ENCODE peak calls at places on chromosomes 16 and 17, in ten cellular contexts. F is PC-3, R is stomach, A is IMR-90, M is sigmoid colon, E is thyroid gland, S is mesenchymal stem cell, W is esophagus squamous epithelium, N is heart right ventricle, T is cardiac muscle cell. Y is an unnamed sample.
A peak's percentile ranks its signal among the peaks of the same experiment; 100 is the strongest.

GRCh38 chr17:7139400-7139799 is 24.8 kb upstream of the ASGR2 start:
- DNase-seq in F (no peak), R (no peak), E (no peak), T (no peak), W (no peak), N (no peak), S (no peak), M (no peak), A (no peak), Y (no peak)

GRCh38 chr17:39663688-39664580 is 1.2 kb upstream of the TCAP start:
- DNase-seq in W (no peak), S (peak; percentile 58), F (no peak), E (no peak), M (no peak), N (no peak), T (peak; percentile 27), R (peak; percentile 66), A (no peak), Y (no peak)

GRCh38 chr17:46809110-46809571 is 9.4 kb downstream of the WNT3 start:
- DNase-seq in N (no peak), E (no peak), S (no peak), T (no peak), F (no peak), A (no peak), R (no peak), M (no peak), W (no peak), Y (no peak)

GRCh38 chr16:89845417-89845816 is 17.1 kb downstream of the SPIRE2 start:
- DNase-seq in W (no peak), A (no peak), N (no peak), T (no peak), F (no peak), M (no peak), S (no peak), R (no peak), E (no peak), Y (no peak)

GRCh38 chr17:73595068-73595865 is 49.0 kb downstream of the SDK2 start:
- DNase-seq in T (peak; percentile 26), W (no peak), A (no peak), N (peak; percentile 17), E (peak; percentile 20), M (no peak), S (peak; percentile 64), F (no peak), R (peak; percentile 31), Y (peak; percentile 25)

GRCh38 chr16:69411064-69411985 is 13.1 kb upstream of the CYB5B start:
- DNase-seq in R (no peak), F (no peak), S (no peak), T (no peak), M (no peak), A (no peak), E (no peak), W (no peak), N (no peak), Y (no peak)

GRCh38 chr17:80986816-80987480 is 4.7 kb upstream of the CHMP6 start:
- DNase-seq in E (no peak), T (no peak), N (no peak), F (no peak), M (no peak), W (no peak), S (no peak), R (no peak), A (no peak), Y (peak; percentile 69)

GRCh38 chr16:63998-64913 is 8.2 kb downstream of the RHBDF1 start:
- DNase-seq in R (peak; percentile 47), A (no peak), W (no peak), S (no peak), N (no peak), F (no peak), T (no peak), M (peak; percentile 55), E (peak; percentile 88), Y (peak; percentile 46)

GRCh38 chr16:78666318-78666717 is 566.9 kb downstream of the WWOX start:
- DNase-seq in S (no peak), E (no peak), N (no peak), R (no peak), F (no peak), M (no peak), A (no peak), T (no peak), W (no peak), Y (no peak)

GRCh38 chr16:52741386-52741785 is 194.4 kb upstream of the TOX3 start:
- DNase-seq in M (no peak), S (no peak), E (no peak), T (no peak), F (no peak), A (no peak), R (no peak), N (no peak), W (no peak), Y (no peak)

GRCh38 chr17:42548070-42548837 is 4.5 kb upstream of the HSD17B1 start:
- DNase-seq in A (no peak), N (no peak), R (peak; percentile 94), E (peak; percentile 93), T (peak; percentile 60), W (no peak), S (peak; percentile 53), F (peak; percentile 81), M (no peak), Y (no peak)

GRCh38 chr16:78503501-78504110 is 404.2 kb downstream of the WWOX start:
- DNase-seq in A (peak; percentile 11), N (peak; percentile 79), E (peak; percentile 40), R (peak; percentile 61), T (peak; percentile 82), S (peak; percentile 71), M (peak; percentile 79), W (no peak), F (peak; percentile 35), Y (no peak)

GRCh38 chr16:80994451-80994850 is 12.2 kb downstream of the CMC2 start:
- DNase-seq in W (no peak), E (no peak), A (peak; percentile 39), R (no peak), S (no peak), F (peak; percentile 25), N (no peak), T (peak; percentile 27), M (no peak), Y (no peak)

DNA sequence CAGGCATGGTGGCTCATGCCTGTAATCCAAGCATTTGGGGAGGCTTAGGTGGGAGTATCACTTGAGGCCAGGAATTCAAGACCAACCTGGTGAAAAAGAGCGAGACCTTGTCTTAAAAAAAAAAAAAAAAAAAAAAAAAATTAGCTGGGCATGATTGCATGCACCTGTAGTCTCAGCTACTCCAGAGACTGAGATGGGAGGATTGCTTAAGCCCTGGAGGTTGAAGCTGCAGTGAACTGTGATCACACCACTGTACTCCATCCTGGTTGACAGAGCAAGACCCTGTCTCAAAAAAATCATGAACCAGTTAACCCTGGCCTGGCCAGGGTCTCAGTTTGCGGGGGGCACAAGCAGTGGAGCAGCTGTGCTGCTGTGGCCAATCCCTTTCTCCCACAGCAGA is 48.5 kb downstream of the LDHD start:
- DNase-seq in S (no peak), M (no peak), T (no peak), A (no peak), N (no peak), E (no peak), R (no peak), F (no peak), W (no peak), Y (no peak)
- H3K4me1 ChIP-seq in S (peaks cover 9% of the 10 kb centered on the region), M (peaks cover 42% of the 10 kb centered on the region), T (no peaks in the 10 kb centered on the region), A (peaks cover 10% of the 10 kb centered on the region), N (peaks cover 47% of the 10 kb centered on the region), E (peaks cover 51% of the 10 kb centered on the region), R (peaks cover 61% of the 10 kb centered on the region), F (peaks cover 35% of the 10 kb centered on the region), W (peaks cover 32% of the 10 kb centered on the region), Y (peaks cover 45% of the 10 kb centered on the region)

DNA sequence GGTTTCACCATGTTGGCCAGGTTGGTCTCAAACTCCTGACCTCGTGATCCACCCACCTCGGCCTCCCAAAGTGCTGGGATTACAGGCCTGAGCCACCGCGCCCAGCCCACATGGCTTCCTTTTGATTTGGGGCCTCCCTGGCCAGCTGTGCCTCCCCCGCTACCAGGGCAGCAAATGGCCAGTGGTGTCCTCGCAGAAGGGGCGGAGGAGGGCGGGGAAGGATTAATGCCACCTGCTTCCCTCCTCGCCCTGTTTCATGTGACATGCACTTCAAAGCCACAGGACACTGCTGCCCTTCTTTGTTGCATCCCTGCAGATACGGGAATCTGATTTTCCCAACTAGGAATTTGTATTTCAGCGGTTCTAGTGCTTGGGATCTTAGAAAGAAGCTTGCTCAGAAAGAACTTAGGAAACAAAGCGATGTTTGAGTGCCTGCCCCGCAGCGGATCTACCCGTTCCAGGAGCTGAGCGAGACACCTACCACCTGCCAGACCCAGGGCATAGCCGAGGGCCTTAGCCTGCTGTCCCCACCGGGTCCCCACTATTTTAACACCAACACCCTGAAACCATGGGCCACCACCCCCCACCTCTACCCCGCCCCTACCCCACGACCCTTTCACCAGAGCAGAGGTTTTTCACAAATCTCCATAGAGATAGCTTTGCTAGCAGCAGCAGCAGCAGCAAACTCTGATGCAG is 37.7 kb upstream of the CCDC182 start:
- DNase-seq in T (no peak), W (no peak), R (no peak), F (no peak), N (no peak), M (no peak), S (no peak), E (no peak), A (no peak), Y (no peak)
- H3K4me3 ChIP-seq in T (no peak overlapping the region), W (no peak overlapping the region), R (peak overlapping the region; percentile 10), F (no peak overlapping the region), N (peak overlapping the region; percentile 25), M (no peak overlapping the region), S (no peak overlapping the region), E (no peak overlapping the region), A (no peak overlapping the region), Y (peak overlapping the region; percentile 52)

DNA sequence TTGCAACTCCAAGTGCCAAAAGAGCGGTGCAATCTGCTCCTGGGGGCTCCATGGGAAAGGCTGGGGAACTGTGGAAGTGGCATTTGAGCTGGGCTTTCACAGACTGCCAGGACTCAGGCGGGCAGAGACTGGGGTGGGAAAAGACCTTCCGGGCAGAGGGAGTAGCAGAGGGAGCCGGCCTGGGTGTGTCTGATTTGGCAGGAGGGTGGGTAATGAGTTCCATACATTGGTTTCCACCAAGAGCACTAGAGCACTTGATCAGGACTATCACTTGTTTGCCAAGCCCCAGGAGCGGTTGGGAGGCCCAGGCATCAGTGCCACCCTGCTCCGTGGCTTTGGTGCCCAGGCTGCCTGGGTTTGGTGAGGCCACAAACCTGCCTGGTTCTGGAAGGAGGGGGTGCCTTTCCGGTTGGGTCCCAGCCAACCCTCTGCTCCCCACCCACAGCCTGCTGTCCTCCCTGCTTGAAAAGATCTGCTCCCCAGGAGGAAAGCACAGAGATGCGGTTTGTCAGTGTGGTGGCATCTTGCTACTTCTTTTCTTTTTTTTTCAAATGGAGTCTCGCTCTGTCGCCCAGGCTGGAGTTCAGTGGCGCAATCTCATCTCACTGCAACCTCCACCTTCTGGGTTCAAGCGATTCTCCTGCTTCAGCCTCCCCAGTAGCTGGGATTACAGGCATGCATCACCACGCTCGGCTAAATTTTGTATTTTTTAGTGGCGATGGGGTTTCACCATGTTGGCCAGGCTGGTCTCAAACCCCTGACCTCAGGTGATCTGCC is 3.5 kb upstream of the TRIM47 start:
- DNase-seq in S (no peak), M (no peak), T (no peak), W (no peak), N (no peak), A (no peak), F (no peak), E (no peak), R (no peak), Y (no peak)
- H3K27ac ChIP-seq in S (no peak overlapping the region), M (no peak overlapping the region), T (no peak overlapping the region), W (peak overlapping the region; percentile 58), N (no peak overlapping the region), A (no peak overlapping the region), F (no peak overlapping the region), E (no peak overlapping the region), R (no peak overlapping the region), Y (no peak overlapping the region)

DNA sequence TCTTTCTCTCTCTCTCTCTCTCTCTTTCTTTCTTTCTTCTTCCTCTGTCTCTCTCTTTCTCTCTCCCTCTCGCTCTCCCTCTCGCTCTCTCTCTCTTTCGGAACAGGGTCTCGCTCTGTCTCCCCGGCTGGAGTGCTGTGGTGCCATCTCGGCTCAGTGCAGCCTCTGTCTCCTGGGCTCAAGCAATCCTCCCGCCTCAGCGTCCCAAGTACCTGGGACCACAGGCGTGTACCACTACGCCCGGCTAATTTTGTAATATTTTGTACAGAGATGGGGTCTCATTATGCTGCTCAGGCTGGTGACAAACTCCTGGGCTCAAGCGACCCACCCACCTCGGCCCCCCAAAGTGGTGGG is 12.7 kb upstream of the KLHDC4 start:
- DNase-seq in S (no peak), W (no peak), N (no peak), E (no peak), T (no peak), F (no peak), R (no peak), A (no peak), M (no peak), Y (no peak)
- H3K4me1 ChIP-seq in S (peaks cover 14% of the 10 kb centered on the region), W (peaks cover 22% of the 10 kb centered on the region), N (peaks cover 40% of the 10 kb centered on the region), E (no peaks in the 10 kb centered on the region), T (no peaks in the 10 kb centered on the region), F (peaks cover 10% of the 10 kb centered on the region), R (peaks cover 17% of the 10 kb centered on the region), A (peaks cover 9% of the 10 kb centered on the region), M (peaks cover 10% of the 10 kb centered on the region), Y (peaks cover 15% of the 10 kb centered on the region)